ENCODE peak calls at places on chromosomes 6 and 20, in nine cellular contexts. Y is H1; J is tibial nerve; M is PC-3; T is ovary; B is fibroblast of pulmonary artery; C is fibroblast of lung; W is osteocyte; E is CD8-positive, alpha-beta T cell. V is an unnamed sample.

GRCh38 chr6:105051941-105052471 is 95.1 kb downstream of the LIN28B start:
- DNase-seq in Y (no peak), J (no peak), M (no peak), T (no peak), B (peak), C (peak), W (no peak), E (no peak), V (no peak)

GRCh38 chr6:111727041-111727440 is 121.4 kb upstream of the TRAF3IP2 start:
- DNase-seq in Y (no peak), J (no peak), M (no peak), T (no peak), B (no peak), C (peak), W (no peak), E (no peak), V (no peak)

GRCh38 chr20:57439432-57439831 is 48.2 kb downstream of the RBM38 start:
- DNase-seq in Y (no peak), J (no peak), M (peak), T (peak), B (no peak), C (no peak), W (no peak), E (no peak), V (peak)

GRCh38 chr6:38495511-38495910 is 144.2 kb downstream of the BTBD9 start:
- DNase-seq in Y (no peak), J (no peak), M (no peak), T (no peak), B (no peak), C (no peak), W (no peak), E (no peak), V (no peak)

GRCh38 chr20:38890497-38890818 is 35.8 kb upstream of the FAM83D start:
- DNase-seq in Y (no peak), J (no peak), M (peak), T (no peak), B (no peak), C (no peak), W (no peak), E (no peak), V (no peak)

GRCh38 chr6:100565439-100566104 is 100.9 kb upstream of the SIM1 start:
- DNase-seq in Y (no peak), J (no peak), M (no peak), T (no peak), B (no peak), C (no peak), W (no peak), E (no peak), V (no peak)

GRCh38 chr20:17721802-17722486 is 22.2 kb downstream of the BANF2 start:
- DNase-seq in Y (no peak), J (no peak), M (peak), T (no peak), B (peak), C (no peak), W (no peak), E (no peak), V (no peak)

GRCh38 chr6:73263570-73263909 is 544 bp upstream of the KHDC1 start:
- DNase-seq in Y (no peak), J (no peak), M (no peak), T (no peak), B (no peak), C (no peak), W (no peak), E (no peak), V (no peak)

GRCh38 chr20:17844133-17844429 is 124.5 kb downstream of the SNX5 start:
- DNase-seq in Y (no peak), J (no peak), M (no peak), T (no peak), B (no peak), C (no peak), W (no peak), E (no peak), V (no peak)

GRCh38 chr6:4486543-4487319 is 289.5 kb upstream of the CDYL start:
- DNase-seq in Y (no peak), J (no peak), M (no peak), T (no peak), B (no peak), C (peak), W (no peak), E (no peak), V (no peak)

GRCh38 chr6:135360222-135360621 is 137.3 kb downstream of the AHI1 start:
- DNase-seq in Y (no peak), J (no peak), M (no peak), T (no peak), B (no peak), C (no peak), W (no peak), E (no peak), V (no peak)

GRCh38 chr20:17610566-17611289 is 40.9 kb downstream of the DSTN start:
- DNase-seq in Y (no peak), J (peak), M (no peak), T (no peak), B (no peak), C (peak), W (no peak), E (peak), V (no peak)

GRCh38 chr6:68636710-68637470 is 1.8 kb downstream of the ADGRB3 start:
- DNase-seq in Y (no peak), J (no peak), M (no peak), T (no peak), B (no peak), C (no peak), W (no peak), E (no peak), V (no peak)

GRCh38 chr6:54264581-54265272 is 43.5 kb upstream of the TINAG start:
- DNase-seq in Y (no peak), J (no peak), M (no peak), T (no peak), B (peak), C (no peak), W (no peak), E (no peak), V (no peak)

GRCh38 chr6:37357288-37357687 is 3.5 kb downstream of the RNF8 start:
- DNase-seq in Y (no peak), J (no peak), M (no peak), T (no peak), B (no peak), C (no peak), W (no peak), E (no peak), V (no peak)

GRCh38 chr20:36162272-36162966 is 7.9 kb downstream of the EPB41L1 start:
- DNase-seq in Y (no peak), J (no peak), M (no peak), T (no peak), B (peak), C (peak), W (no peak), E (no peak), V (no peak)

GRCh38 chr6:3323148-3323547 is 64.4 kb downstream of the PSMG4 start:
- DNase-seq in Y (no peak), J (no peak), M (no peak), T (no peak), B (no peak), C (no peak), W (no peak), E (no peak), V (no peak)

GRCh38 chr6:11121851-11122250 is 10.3 kb upstream of the ERVFRD-1 start:
- DNase-seq in Y (no peak), J (no peak), M (no peak), T (no peak), B (no peak), C (peak), W (no peak), E (no peak), V (no peak)

GRCh38 chr6:37314803-37315515 is 38.8 kb upstream of the RNF8 start:
- DNase-seq in Y (peak), J (no peak), M (peak), T (peak), B (peak), C (peak), W (no peak), E (peak), V (peak)

GRCh38 chr6:110317646-110318045 is 40.5 kb downstream of the METTL24 start:
- DNase-seq in Y (no peak), J (no peak), M (no peak), T (no peak), B (no peak), C (no peak), W (no peak), E (no peak), V (no peak)

DNA sequence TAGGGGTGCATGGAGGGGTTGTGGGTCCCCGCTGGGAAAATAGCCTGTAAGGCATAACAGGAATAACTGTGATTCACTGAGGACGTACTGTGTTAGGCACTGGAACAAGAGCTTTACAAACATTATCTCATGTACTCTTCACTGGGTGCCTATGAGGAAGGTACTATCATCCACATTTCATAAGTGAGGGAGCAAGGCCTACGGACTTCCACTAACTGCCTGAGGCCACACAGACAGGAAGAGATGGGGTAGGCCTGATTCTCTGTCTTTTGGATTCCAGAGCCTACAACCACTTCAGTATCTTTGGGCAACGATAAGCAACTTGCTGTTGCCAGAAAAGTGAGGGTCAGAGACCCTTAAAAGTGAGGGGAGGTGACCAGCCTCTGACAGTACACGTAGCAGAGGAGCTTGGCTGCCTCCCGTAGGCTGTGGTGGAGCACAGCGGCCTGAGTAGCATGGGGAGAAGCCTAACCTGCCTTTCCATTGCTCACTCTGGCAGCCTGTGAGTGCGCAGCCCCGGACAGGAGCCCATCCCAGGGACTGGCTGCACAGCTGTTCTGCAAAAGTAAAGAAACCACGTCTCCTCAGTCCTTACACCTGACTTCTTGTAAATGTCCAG is 30.4 kb downstream of the PSMB1 start:
- DNase-seq in Y (no peak), J (no peak), M (peak), T (no peak), B (peak), C (peak), W (no peak), E (no peak), V (peak)
- TF ChIP-seq CTCF in Y (peak), J (no peak), M (peak), T (no peak), B (peak), C (peak), W (peak), E (no peak), V (no peak)

GRCh38 chr20:543369-544152 is at the start of gene CSNK2A1:
- DNase-seq in Y (peak), J (peak), M (peak), T (peak), B (peak), C (peak), W (peak), E (peak), V (peak)
- TF ChIP-seq CTCF in Y (no peak), J (no peak), M (no peak), T (no peak), B (no peak), C (no peak), W (no peak), E (no peak), V (no peak)

GRCh38 chr20:30286157-30286556 is 971.3 kb upstream of the DEFB115 start:
- DNase-seq in Y (no peak), J (no peak), M (no peak), T (no peak), B (no peak), C (no peak), W (no peak), E (no peak), V (no peak)
- TF ChIP-seq CTCF in Y (no peak), J (no peak), M (no peak), T (no peak), B (no peak), C (no peak), W (no peak), E (no peak), V (no peak)

DNA sequence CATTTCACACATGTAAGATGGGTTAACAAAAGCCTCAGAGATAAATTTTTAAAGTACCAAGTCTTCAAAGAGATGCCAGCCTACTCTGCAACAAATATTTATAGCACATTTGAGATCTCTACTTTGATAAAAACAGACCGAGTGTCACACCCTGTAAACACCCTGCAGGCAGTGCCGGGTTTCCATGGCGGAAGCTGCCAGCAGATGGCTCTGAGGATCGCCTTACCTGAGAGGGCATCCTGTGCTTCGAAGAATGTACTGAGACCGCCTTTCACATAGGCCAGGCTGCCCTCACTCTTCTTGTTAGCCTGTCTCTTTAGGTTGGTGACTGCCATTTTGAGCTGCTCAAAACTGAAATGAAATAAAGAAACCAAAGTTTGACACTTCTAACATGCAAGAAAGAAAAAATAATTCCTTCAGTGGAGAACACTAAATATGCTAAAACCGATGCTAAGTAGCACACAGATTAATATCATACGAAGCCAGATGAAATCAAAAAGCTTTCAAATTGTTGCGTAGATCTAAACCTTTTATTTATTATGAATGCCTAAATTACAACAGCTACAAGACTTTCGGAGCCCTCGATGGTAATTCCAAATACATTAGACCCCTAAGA is 39.3 kb downstream of the HUS1B start:
- DNase-seq in Y (peak), J (no peak), M (peak), T (no peak), B (no peak), C (no peak), W (no peak), E (no peak), V (no peak)
- TF ChIP-seq CTCF in Y (peak), J (no peak), M (peak), T (no peak), B (no peak), C (no peak), W (peak), E (no peak), V (no peak)

GRCh38 chr6:156242206-156242605 is 535.0 kb upstream of the ARID1B start:
- DNase-seq in Y (no peak), J (no peak), M (no peak), T (no peak), B (no peak), C (no peak), W (no peak), E (no peak), V (no peak)
- TF ChIP-seq CTCF in Y (no peak), J (no peak), M (no peak), T (no peak), B (no peak), C (no peak), W (no peak), E (no peak), V (no peak)

DNA sequence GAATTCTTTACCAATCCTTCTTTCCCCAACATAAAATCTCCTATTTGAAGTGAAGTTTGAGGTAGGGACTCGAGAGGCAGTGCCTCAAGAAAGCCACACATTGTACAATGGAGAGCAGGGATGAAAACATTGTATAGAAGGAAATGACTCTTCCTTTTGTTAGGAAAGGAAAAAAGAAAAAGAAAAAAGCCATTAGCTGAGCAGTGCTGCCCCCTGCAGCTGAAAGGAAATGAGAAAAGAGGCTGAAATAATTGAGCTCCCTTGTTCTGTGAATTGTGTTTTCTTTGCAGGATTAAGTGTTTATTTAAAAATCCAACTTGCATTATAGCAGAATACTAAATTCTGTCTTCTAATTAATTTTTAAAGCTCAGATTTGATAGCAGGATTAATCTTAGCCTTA is 162.9 kb upstream of the SASH1 start:
- DNase-seq in Y (peak), J (peak), M (peak), T (no peak), B (peak), C (no peak), W (no peak), E (no peak), V (peak)
- TF ChIP-seq CTCF in Y (peak), J (peak), M (peak), T (no peak), B (peak), C (peak), W (peak), E (no peak), V (peak)

DNA sequence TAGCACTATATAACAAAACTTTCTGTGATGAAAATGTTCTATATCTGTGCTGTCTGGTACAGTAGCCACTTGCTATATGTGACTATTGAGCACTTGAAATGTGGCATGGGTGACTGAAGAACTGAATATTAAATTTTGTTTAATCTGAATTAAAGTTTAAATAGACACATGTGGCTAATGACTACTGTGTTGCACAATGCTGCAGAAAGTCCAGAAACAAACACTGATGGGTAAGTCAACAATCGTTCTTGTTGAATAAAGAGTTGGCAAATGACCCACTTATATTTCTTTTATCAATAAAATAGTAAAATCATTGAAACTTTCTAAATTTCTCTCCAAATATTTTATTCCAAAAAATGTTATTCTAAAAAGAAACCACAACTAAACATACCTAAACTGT is 81.8 kb downstream of the PROKR2 start:
- DNase-seq in Y (no peak), J (no peak), M (no peak), T (no peak), B (no peak), C (no peak), W (no peak), E (no peak), V (no peak)
- TF ChIP-seq CTCF in Y (no peak), J (no peak), M (no peak), T (no peak), B (no peak), C (no peak), W (no peak), E (no peak), V (no peak)

V was measured in Calu3.